ENCODE peak calls at places on chromosome 13, in nine cellular contexts. Y, P, D, K, G, Q, I, B and C are unnamed samples.

GRCh38 chr13:95480131-95480545 is 72.4 kb upstream of the CLDN10 start:
- DNase-seq in Y (peak), P (no peak), D (no peak), K (no peak), G (no peak), Q (peak), I (peak), B (no peak), C (peak)

GRCh38 chr13:73228546-73228945 is 169.7 kb downstream of the KLF5 start:
- DNase-seq in Y (no peak), P (peak), D (no peak), K (peak), G (no peak), Q (no peak), I (peak), B (no peak), C (no peak)

GRCh38 chr13:97068964-97069815 is 74.9 kb upstream of the OXGR1 start:
- DNase-seq in Y (no peak), P (no peak), D (no peak), K (no peak), G (no peak), Q (no peak), I (no peak), B (no peak), C (no peak)

GRCh38 chr13:74250738-74251190 is 116.6 kb upstream of the KLF12 start:
- DNase-seq in Y (no peak), P (peak), D (no peak), K (peak), G (no peak), Q (no peak), I (no peak), B (no peak), C (no peak)

GRCh38 chr13:99498304-99499161 is 2.7 kb upstream of the TM9SF2 start:
- DNase-seq in Y (peak), P (peak), D (peak), K (peak), G (peak), Q (peak), I (peak), B (peak), C (peak)

GRCh38 chr13:93673885-93674284 is 447.3 kb downstream of the GPC6 start:
- DNase-seq in Y (no peak), P (no peak), D (no peak), K (no peak), G (no peak), Q (no peak), I (no peak), B (no peak), C (no peak)

GRCh38 chr13:40094056-40094455 is 438.6 kb downstream of the COG6 start:
- DNase-seq in Y (no peak), P (no peak), D (no peak), K (no peak), G (no peak), Q (no peak), I (no peak), B (no peak), C (no peak)

GRCh38 chr13:111159362-111160320 is 44.5 kb downstream of the ARHGEF7 start:
- DNase-seq in Y (no peak), P (no peak), D (no peak), K (no peak), G (no peak), Q (no peak), I (no peak), B (no peak), C (no peak)

GRCh38 chr13:99446242-99446641 is 55.0 kb upstream of the TM9SF2 start:
- DNase-seq in Y (no peak), P (no peak), D (no peak), K (no peak), G (no peak), Q (no peak), I (no peak), B (no peak), C (no peak)

GRCh38 chr13:109989686-109990085 is 203.3 kb upstream of the IRS2 start:
- DNase-seq in Y (no peak), P (peak), D (no peak), K (peak), G (no peak), Q (no peak), I (no peak), B (no peak), C (no peak)

GRCh38 chr13:46668302-46668720 is 115.3 kb downstream of the LRCH1 start:
- DNase-seq in Y (peak), P (peak), D (no peak), K (peak), G (no peak), Q (peak), I (peak), B (no peak), C (no peak)

GRCh38 chr13:99129050-99129449 is 71.6 kb upstream of the UBAC2 start:
- DNase-seq in Y (no peak), P (no peak), D (no peak), K (no peak), G (no peak), Q (no peak), I (no peak), B (no peak), C (no peak)

GRCh38 chr13:99893567-99893966 is 78.0 kb downstream of the ZIC5 start:
- DNase-seq in Y (no peak), P (no peak), D (no peak), K (no peak), G (no peak), Q (no peak), I (no peak), B (no peak), C (no peak)

GRCh38 chr13:92842145-92842544 is 384.5 kb upstream of the GPC6 start:
- DNase-seq in Y (no peak), P (peak), D (no peak), K (peak), G (no peak), Q (no peak), I (no peak), B (no peak), C (no peak)

GRCh38 chr13:49315036-49315565 is 67.4 kb downstream of the CDADC1 start:
- DNase-seq in Y (no peak), P (peak), D (no peak), K (peak), G (no peak), Q (no peak), I (no peak), B (no peak), C (no peak)

GRCh38 chr13:35771898-35772297 is 295.4 kb upstream of the MAB21L1 start:
- DNase-seq in Y (no peak), P (peak), D (no peak), K (peak), G (no peak), Q (no peak), I (no peak), B (no peak), C (no peak)

GRCh38 chr13:26679411-26679810 is 81.2 kb downstream of the GPR12 start:
- DNase-seq in Y (no peak), P (peak), D (no peak), K (peak), G (no peak), Q (no peak), I (no peak), B (no peak), C (no peak)

GRCh38 chr13:113981201-113981605 is 7.3 kb upstream of the C13orf46 start:
- DNase-seq in Y (peak), P (no peak), D (no peak), K (peak), G (no peak), Q (peak), I (no peak), B (no peak), C (peak)

GRCh38 chr13:80133631-80134083 is 207.3 kb downstream of the SPRY2 start:
- DNase-seq in Y (no peak), P (no peak), D (no peak), K (peak), G (no peak), Q (no peak), I (no peak), B (no peak), C (peak)

GRCh38 chr13:50731400-50731799 is 112.1 kb downstream of the DLEU7 start:
- DNase-seq in Y (no peak), P (peak), D (no peak), K (peak), G (no peak), Q (no peak), I (no peak), B (no peak), C (no peak)

GRCh38 chr13:64278493-64278892 is 2862.8 kb upstream of the PCDH20 start:
- DNase-seq in Y (no peak), P (peak), D (no peak), K (peak), G (no peak), Q (no peak), I (no peak), B (no peak), C (no peak)

GRCh38 chr13:98089246-98089645 is 53.6 kb upstream of the FARP1 start:
- DNase-seq in Y (no peak), P (peak), D (no peak), K (peak), G (no peak), Q (no peak), I (no peak), B (no peak), C (no peak)

GRCh38 chr13:75547917-75548316 is 1.7 kb upstream of the UCHL3 start:
- DNase-seq in Y (no peak), P (no peak), D (no peak), K (peak), G (no peak), Q (no peak), I (peak), B (no peak), C (peak)

GRCh38 chr13:39159393-39159792 is 121.1 kb downstream of the NHLRC3 start:
- DNase-seq in Y (no peak), P (no peak), D (no peak), K (no peak), G (no peak), Q (no peak), I (no peak), B (no peak), C (no peak)

GRCh38 chr13:78978381-78978998 is 319.5 kb upstream of the OBI1 start:
- DNase-seq in Y (no peak), P (peak), D (no peak), K (peak), G (no peak), Q (no peak), I (peak), B (no peak), C (no peak)

GRCh38 chr13:32443111-32443510 is 15.2 kb upstream of the N4BP2L1 start:
- DNase-seq in Y (no peak), P (peak), D (no peak), K (peak), G (no peak), Q (no peak), I (peak), B (no peak), C (no peak)

GRCh38 chr13:76711515-76712182 is 174.6 kb downstream of the KCTD12 start:
- DNase-seq in Y (no peak), P (peak), D (no peak), K (peak), G (no peak), Q (peak), I (no peak), B (no peak), C (no peak)

GRCh38 chr13:93730780-93731179 is 504.2 kb downstream of the GPC6 start:
- DNase-seq in Y (no peak), P (no peak), D (no peak), K (no peak), G (no peak), Q (no peak), I (no peak), B (no peak), C (no peak)

GRCh38 chr13:40916207-40916998 is 102.7 kb downstream of the ELF1 start:
- DNase-seq in Y (no peak), P (peak), D (no peak), K (peak), G (no peak), Q (no peak), I (no peak), B (no peak), C (no peak)

GRCh38 chr13:98890186-98890585 is 87.7 kb downstream of the DOCK9 start:
- DNase-seq in Y (no peak), P (peak), D (no peak), K (peak), G (no peak), Q (peak), I (no peak), B (peak), C (peak)

GRCh38 chr13:76225815-76226489 is 589.8 kb downstream of the LMO7 start:
- DNase-seq in Y (peak), P (peak), D (no peak), K (no peak), G (no peak), Q (peak), I (no peak), B (no peak), C (no peak)

GRCh38 chr13:112968380-112968909 is 569 bp upstream of the MCF2L start:
- DNase-seq in Y (peak), P (no peak), D (peak), K (no peak), G (no peak), Q (no peak), I (peak), B (peak), C (no peak)

GRCh38 chr13:29384466-29384865 is 211.0 kb downstream of the SLC7A1 start:
- DNase-seq in Y (peak), P (no peak), D (no peak), K (no peak), G (no peak), Q (peak), I (no peak), B (no peak), C (no peak)

GRCh38 chr13:77565635-77566034 is 30.1 kb downstream of the SCEL start:
- DNase-seq in Y (no peak), P (peak), D (no peak), K (peak), G (no peak), Q (no peak), I (no peak), B (no peak), C (no peak)

GRCh38 chr13:59112375-59112774 is 1051.4 kb downstream of the DIAPH3 start:
- DNase-seq in Y (no peak), P (peak), D (no peak), K (peak), G (no peak), Q (no peak), I (no peak), B (no peak), C (peak)

GRCh38 chr13:106205871-106206270 is 329.6 kb downstream of the EFNB2 start:
- DNase-seq in Y (no peak), P (no peak), D (no peak), K (no peak), G (no peak), Q (no peak), I (no peak), B (no peak), C (no peak)